ENCODE peak calls at places on chromosomes 6 and 20, in ten cellular contexts. C is CD14-positive monocyte; J is mucosa of gallbladder; A is iPS-NIHi11; T is GDM1; V is SK-N-MC; O is NK-92 treated with Interleukin-12 subunit alpha and Interleukin-12 subunit beta, amount 100 ng/mL, for 24 hours; U is AG09319; M is GM10248; Q is left ventricle myocardium inferior. G is an unnamed sample.

GRCh38 chr6:140677781-140678528 is 1303.5 kb upstream of the CITED2 start:
- DNase-seq in M (no peak), A (no peak), T (no peak), V (no peak), C (no peak), Q (no peak), J (no peak), U (no peak), O (no peak), G (no peak)

GRCh38 chr20:52047811-52048302 is 143.7 kb downstream of the ZFP64 start:
- DNase-seq in A (no peak), M (no peak), Q (no peak), O (no peak), J (no peak), U (no peak), C (no peak), T (no peak), V (no peak), G (peak)

GRCh38 chr6:158033751-158034702 is 52.4 kb downstream of the SYNJ2 start:
- DNase-seq in U (no peak), V (no peak), M (no peak), Q (peak), T (no peak), C (no peak), A (no peak), J (peak), O (no peak), G (no peak)

GRCh38 chr20:49795125-49795424 is 17.6 kb upstream of the SLC9A8 start:
- DNase-seq in T (no peak), A (no peak), Q (no peak), M (no peak), V (no peak), J (no peak), U (no peak), C (no peak), O (no peak), G (no peak)

GRCh38 chr6:20696676-20697075 is 162.4 kb downstream of the CDKAL1 start:
- DNase-seq in O (no peak), T (no peak), M (no peak), A (no peak), C (no peak), J (no peak), Q (no peak), U (peak), V (no peak), G (no peak)

GRCh38 chr6:138287144-138287955 is 69.1 kb upstream of the PBOV1 start:
- DNase-seq in T (no peak), C (no peak), U (no peak), J (peak), V (no peak), Q (no peak), O (no peak), M (peak), A (peak), G (no peak)

GRCh38 chr6:35552285-35552917 is 39.7 kb upstream of the TULP1 start:
- DNase-seq in C (no peak), M (peak), U (no peak), J (peak), Q (no peak), A (peak), T (peak), O (peak), V (peak), G (no peak)

GRCh38 chr6:147508871-147509608 is 550 bp downstream of the SAMD5 start:
- DNase-seq in J (no peak), O (no peak), M (peak), Q (peak), A (peak), C (no peak), T (no peak), U (no peak), V (no peak), G (no peak)

GRCh38 chr20:2698186-2698817 is 5.7 kb downstream of the EBF4 start:
- DNase-seq in Q (no peak), U (no peak), O (no peak), J (no peak), T (no peak), M (no peak), C (no peak), V (no peak), A (no peak), G (no peak)

GRCh38 chr20:40690836-40691565 is 2.0 kb upstream of the MAFB start:
- DNase-seq in C (no peak), Q (no peak), A (no peak), O (no peak), V (no peak), U (no peak), J (no peak), T (no peak), M (no peak), G (no peak)

GRCh38 chr6:151731313-151731712 is 76.2 kb upstream of the ESR1 start:
- DNase-seq in C (no peak), M (no peak), V (no peak), O (no peak), J (no peak), A (no peak), T (no peak), U (no peak), Q (no peak), G (no peak)

GRCh38 chr6:10746915-10747250 is 722 bp upstream of the TMEM14B start:
- DNase-seq in M (no peak), V (no peak), T (no peak), O (no peak), Q (no peak), J (no peak), U (no peak), A (no peak), C (no peak), G (no peak)

GRCh38 chr20:57329608-57330221 is at the start of gene SPO11:
- DNase-seq in O (no peak), J (peak), A (peak), Q (no peak), V (no peak), M (no peak), T (no peak), C (no peak), U (no peak), G (no peak)

GRCh38 chr6:139647001-139647400 is 272.6 kb upstream of the CITED2 start:
- DNase-seq in M (no peak), J (no peak), V (no peak), C (no peak), A (no peak), O (no peak), U (no peak), T (no peak), Q (no peak), G (no peak)

GRCh38 chr20:38298768-38299288 is 5.1 kb upstream of the BPI start:
- DNase-seq in A (no peak), Q (peak), C (peak), U (no peak), V (no peak), O (no peak), M (no peak), T (no peak), J (peak), G (no peak)

GRCh38 chr6:117557951-117558350 is 44.4 kb downstream of the GOPC start:
- DNase-seq in O (no peak), M (no peak), C (no peak), V (no peak), J (no peak), U (no peak), Q (no peak), A (no peak), T (no peak), G (no peak)

GRCh38 chr6:70735513-70735912 is 67.8 kb downstream of the SMAP1 start:
- DNase-seq in U (no peak), C (no peak), O (no peak), Q (no peak), J (no peak), M (no peak), T (no peak), A (no peak), V (no peak), G (no peak)

GRCh38 chr6:3231213-3232016 is 4.0 kb upstream of the TUBB2B start:
- DNase-seq in U (peak), M (no peak), Q (peak), T (no peak), J (peak), O (no peak), A (peak), C (no peak), V (no peak), G (peak)

GRCh38 chr6:53359843-53360834 is 11.4 kb upstream of the ELOVL5 start:
- DNase-seq in Q (no peak), V (no peak), A (no peak), O (no peak), M (no peak), U (no peak), T (no peak), J (no peak), C (no peak), G (no peak)

GRCh38 chr6:83615025-83615999 is 93.6 kb downstream of the SNAP91 start:
- DNase-seq in T (no peak), A (peak), M (peak), O (no peak), J (no peak), C (no peak), U (no peak), Q (no peak), V (peak), G (no peak)